ENCODE peak calls at places on chromosomes 7 and 10, in four cellular contexts. One of them, this sample, is unnamed.
A peak's percentile ranks its signal among the peaks of the same experiment; 100 is the strongest.

GRCh38 chr7:5526190-5527037 is 102.8 kb upstream of the TNRC18 start:
- DNase-seq in foreskin keratinocyte: no peak
- DNase-seq in CD4-positive, alpha-beta T cell: no peak
- DNase-seq in endothelial cell of umbilical vein: peak; percentile 34
- DNase-seq in this sample: peak; percentile 42

GRCh38 chr10:75469018-75469616 is 37.7 kb downstream of the LRMDA start:
- DNase-seq in foreskin keratinocyte: peak; percentile 83
- DNase-seq in CD4-positive, alpha-beta T cell: no peak
- DNase-seq in endothelial cell of umbilical vein: peak; percentile 56
- DNase-seq in this sample: peak; percentile 78

GRCh38 chr7:42972703-42973500 is 40.7 kb downstream of the MRPL32 start:
- DNase-seq in foreskin keratinocyte: peak; percentile 10
- DNase-seq in CD4-positive, alpha-beta T cell: no peak
- DNase-seq in endothelial cell of umbilical vein: peak; percentile 92
- DNase-seq in this sample: peak; percentile 69

GRCh38 chr7:38211940-38212339 is 33.9 kb downstream of the STARD3NL start:
- DNase-seq in foreskin keratinocyte: no peak
- DNase-seq in CD4-positive, alpha-beta T cell: no peak
- DNase-seq in endothelial cell of umbilical vein: peak; percentile 73
- DNase-seq in this sample: no peak

GRCh38 chr10:19987931-19988330 is 171.7 kb downstream of the PLXDC2 start:
- DNase-seq in foreskin keratinocyte: no peak
- DNase-seq in CD4-positive, alpha-beta T cell: no peak
- DNase-seq in endothelial cell of umbilical vein: no peak
- DNase-seq in this sample: no peak

GRCh38 chr7:157502701-157503111 is 165.9 kb downstream of the DNAJB6 start:
- DNase-seq in foreskin keratinocyte: no peak
- DNase-seq in CD4-positive, alpha-beta T cell: peak; percentile 53
- DNase-seq in endothelial cell of umbilical vein: peak; percentile 86
- DNase-seq in this sample: no peak

GRCh38 chr10:36802523-36803153 is 322.8 kb upstream of the ANKRD30A start:
- DNase-seq in foreskin keratinocyte: no peak
- DNase-seq in CD4-positive, alpha-beta T cell: no peak
- DNase-seq in endothelial cell of umbilical vein: no peak
- DNase-seq in this sample: no peak

GRCh38 chr7:11331128-11332102 is 357.7 kb downstream of the PHF14 start:
- DNase-seq in foreskin keratinocyte: peak; percentile 51
- DNase-seq in CD4-positive, alpha-beta T cell: no peak
- DNase-seq in endothelial cell of umbilical vein: no peak
- DNase-seq in this sample: no peak

GRCh38 chr7:28688651-28689050 is 269.5 kb downstream of the TRIL start:
- DNase-seq in foreskin keratinocyte: peak; percentile 47
- DNase-seq in CD4-positive, alpha-beta T cell: no peak
- DNase-seq in endothelial cell of umbilical vein: peak; percentile 49
- DNase-seq in this sample: no peak

GRCh38 chr10:79440281-79440680 is 5.1 kb downstream of the ZCCHC24 start:
- DNase-seq in foreskin keratinocyte: no peak
- DNase-seq in CD4-positive, alpha-beta T cell: no peak
- DNase-seq in endothelial cell of umbilical vein: no peak
- DNase-seq in this sample: no peak

GRCh38 chr10:119278126-119278701 is 70.8 kb downstream of the GRK5 start:
- DNase-seq in foreskin keratinocyte: no peak
- DNase-seq in CD4-positive, alpha-beta T cell: no peak
- DNase-seq in endothelial cell of umbilical vein: no peak
- DNase-seq in this sample: no peak

GRCh38 chr7:115779561-115779960 is 251.0 kb downstream of the TFEC start:
- DNase-seq in foreskin keratinocyte: peak; percentile 17
- DNase-seq in CD4-positive, alpha-beta T cell: no peak
- DNase-seq in endothelial cell of umbilical vein: no peak
- DNase-seq in this sample: no peak

GRCh38 chr10:128739937-128740336 is 613.7 kb upstream of the MKI67 start:
- DNase-seq in foreskin keratinocyte: no peak
- DNase-seq in CD4-positive, alpha-beta T cell: no peak
- DNase-seq in endothelial cell of umbilical vein: no peak
- DNase-seq in this sample: no peak

GRCh38 chr10:126673565-126673964 is 3.1 kb upstream of the C10orf90 start:
- DNase-seq in foreskin keratinocyte: no peak
- DNase-seq in CD4-positive, alpha-beta T cell: no peak
- DNase-seq in endothelial cell of umbilical vein: no peak
- DNase-seq in this sample: no peak

GRCh38 chr7:135164357-135165021 is 6.0 kb downstream of the CYREN start:
- DNase-seq in foreskin keratinocyte: no peak
- DNase-seq in CD4-positive, alpha-beta T cell: no peak
- DNase-seq in endothelial cell of umbilical vein: no peak
- DNase-seq in this sample: no peak

GRCh38 chr7:122136639-122137253 is 7.3 kb downstream of the AASS start:
- DNase-seq in foreskin keratinocyte: no peak
- DNase-seq in CD4-positive, alpha-beta T cell: no peak
- DNase-seq in endothelial cell of umbilical vein: no peak
- DNase-seq in this sample: no peak

GRCh38 chr10:133292919-133293809 is 15.5 kb downstream of the TUBGCP2 start:
- DNase-seq in foreskin keratinocyte: peak; percentile 90
- DNase-seq in CD4-positive, alpha-beta T cell: no peak
- DNase-seq in endothelial cell of umbilical vein: peak; percentile 63
- DNase-seq in this sample: peak; percentile 95

GRCh38 chr7:44959433-44959951 is 19.3 kb downstream of the MYO1G start:
- DNase-seq in foreskin keratinocyte: peak; percentile 92
- DNase-seq in CD4-positive, alpha-beta T cell: no peak
- DNase-seq in endothelial cell of umbilical vein: no peak
- DNase-seq in this sample: peak; percentile 80

GRCh38 chr7:142568430-142569097 is 180.7 kb upstream of the PRSS1 start:
- DNase-seq in foreskin keratinocyte: peak; percentile 61
- DNase-seq in CD4-positive, alpha-beta T cell: no peak
- DNase-seq in endothelial cell of umbilical vein: peak; percentile 80
- DNase-seq in this sample: peak; percentile 70

GRCh38 chr10:55820071-55820470 is 541.0 kb downstream of the ZWINT start:
- DNase-seq in foreskin keratinocyte: no peak
- DNase-seq in CD4-positive, alpha-beta T cell: no peak
- DNase-seq in endothelial cell of umbilical vein: no peak
- DNase-seq in this sample: no peak

GRCh38 chr10:59098811-59099452 is 77.5 kb upstream of the PHYHIPL start:
- DNase-seq in foreskin keratinocyte: no peak
- DNase-seq in CD4-positive, alpha-beta T cell: no peak
- DNase-seq in endothelial cell of umbilical vein: no peak
- DNase-seq in this sample: no peak

GRCh38 chr7:134942690-134943466 is 43.4 kb upstream of the AGBL3 start:
- DNase-seq in foreskin keratinocyte: no peak
- DNase-seq in CD4-positive, alpha-beta T cell: no peak
- DNase-seq in endothelial cell of umbilical vein: no peak
- DNase-seq in this sample: no peak

GRCh38 chr7:84193787-84194186 is 802 bp downstream of the SEMA3A start:
- DNase-seq in foreskin keratinocyte: no peak
- DNase-seq in CD4-positive, alpha-beta T cell: no peak
- DNase-seq in endothelial cell of umbilical vein: peak; percentile 34
- DNase-seq in this sample: no peak

GRCh38 chr10:110137142-110137545 is 70.3 kb upstream of the MXI1 start:
- DNase-seq in foreskin keratinocyte: peak; percentile 57
- DNase-seq in CD4-positive, alpha-beta T cell: no peak
- DNase-seq in endothelial cell of umbilical vein: peak; percentile 74
- DNase-seq in this sample: peak; percentile 66

GRCh38 chr7:29557954-29558353 is 5.7 kb upstream of the PRR15 start:
- DNase-seq in foreskin keratinocyte: peak; percentile 53
- DNase-seq in CD4-positive, alpha-beta T cell: no peak
- DNase-seq in endothelial cell of umbilical vein: no peak
- DNase-seq in this sample: no peak

GRCh38 chr10:24235471-24235870 is 26.5 kb downstream of the KIAA1217 start:
- DNase-seq in foreskin keratinocyte: no peak
- DNase-seq in CD4-positive, alpha-beta T cell: no peak
- DNase-seq in endothelial cell of umbilical vein: no peak
- DNase-seq in this sample: no peak

GRCh38 chr10:130895172-130895571 is 416.3 kb downstream of the TCERG1L start:
- DNase-seq in foreskin keratinocyte: no peak
- DNase-seq in CD4-positive, alpha-beta T cell: no peak
- DNase-seq in endothelial cell of umbilical vein: no peak
- DNase-seq in this sample: no peak

GRCh38 chr7:2190531-2190930 is 42.2 kb downstream of the MAD1L1 start:
- DNase-seq in foreskin keratinocyte: peak; percentile 90
- DNase-seq in CD4-positive, alpha-beta T cell: no peak
- DNase-seq in endothelial cell of umbilical vein: no peak
- DNase-seq in this sample: peak; percentile 65

GRCh38 chr10:126256864-126257263 is 131.4 kb downstream of the ADAM12 start:
- DNase-seq in foreskin keratinocyte: no peak
- DNase-seq in CD4-positive, alpha-beta T cell: no peak
- DNase-seq in endothelial cell of umbilical vein: no peak
- DNase-seq in this sample: no peak

GRCh38 chr7:98210513-98211220 is 572 bp upstream of the BHLHA15 start:
- DNase-seq in foreskin keratinocyte: no peak
- DNase-seq in CD4-positive, alpha-beta T cell: no peak
- DNase-seq in endothelial cell of umbilical vein: no peak
- DNase-seq in this sample: no peak

GRCh38 chr7:40676220-40676619 is 541.4 kb downstream of the SUGCT start:
- DNase-seq in foreskin keratinocyte: no peak
- DNase-seq in CD4-positive, alpha-beta T cell: no peak
- DNase-seq in endothelial cell of umbilical vein: no peak
- DNase-seq in this sample: no peak

GRCh38 chr10:84329986-84330651 is 1.7 kb downstream of the CCSER2 start:
- DNase-seq in foreskin keratinocyte: no peak
- DNase-seq in CD4-positive, alpha-beta T cell: peak; percentile 36
- DNase-seq in endothelial cell of umbilical vein: no peak
- DNase-seq in this sample: no peak

GRCh38 chr10:52820316-52820715 is 47.7 kb upstream of the MBL2 start:
- DNase-seq in foreskin keratinocyte: no peak
- DNase-seq in CD4-positive, alpha-beta T cell: no peak
- DNase-seq in endothelial cell of umbilical vein: no peak
- DNase-seq in this sample: no peak

GRCh38 chr10:117419921-117420320 is 44.7 kb upstream of the PDZD8 start:
- DNase-seq in foreskin keratinocyte: peak; percentile 57
- DNase-seq in CD4-positive, alpha-beta T cell: no peak
- DNase-seq in endothelial cell of umbilical vein: peak; percentile 12
- DNase-seq in this sample: no peak

GRCh38 chr7:132456418-132456817 is 119.9 kb downstream of the PLXNA4 start:
- DNase-seq in foreskin keratinocyte: no peak
- DNase-seq in CD4-positive, alpha-beta T cell: no peak
- DNase-seq in endothelial cell of umbilical vein: no peak
- DNase-seq in this sample: no peak

DNA sequence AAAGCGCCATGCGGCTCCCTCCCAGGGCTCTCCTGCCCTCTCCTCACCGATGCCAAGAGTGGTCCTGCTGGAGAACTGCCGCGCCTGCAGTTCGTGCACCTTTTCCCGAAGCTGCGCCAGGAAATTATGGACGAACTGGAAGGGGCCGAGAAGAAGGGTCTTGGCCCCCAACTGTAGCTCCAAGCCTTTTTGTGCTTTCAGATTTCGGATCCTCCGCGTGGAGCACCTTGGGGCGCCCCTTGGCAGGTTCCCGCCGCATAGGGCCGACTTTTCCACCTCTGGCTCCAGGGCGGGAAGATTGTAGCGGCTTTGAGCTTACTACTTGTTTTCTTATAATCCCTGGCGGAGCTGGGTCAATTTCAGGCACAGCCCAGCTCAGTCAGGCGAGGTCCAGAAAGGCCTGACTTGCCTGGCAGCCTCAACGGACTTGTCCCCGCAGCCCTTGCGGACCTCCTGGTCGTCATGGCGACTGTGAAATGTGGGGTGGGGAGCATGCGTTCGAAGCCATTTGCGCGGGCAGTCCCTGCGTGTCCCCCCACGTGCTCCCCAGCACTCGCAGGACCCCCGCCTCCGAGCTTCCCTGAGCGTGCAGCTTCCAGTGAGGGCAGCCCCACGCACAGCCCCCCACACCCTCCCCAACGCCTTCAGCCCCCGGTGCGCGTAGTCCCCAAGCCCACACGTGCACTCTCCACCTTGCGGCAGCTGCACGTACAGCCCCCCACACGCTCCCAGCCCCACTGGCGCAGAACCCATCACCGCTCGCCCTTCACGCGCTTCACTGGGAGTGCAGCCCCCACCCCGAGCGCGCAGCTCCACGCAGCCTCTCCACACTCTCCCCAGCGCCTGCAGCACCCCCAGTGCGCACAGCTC is 129.9 kb downstream of the KBTBD2 start:
- DNase-seq in foreskin keratinocyte: no peak
- DNase-seq in CD4-positive, alpha-beta T cell: no peak
- DNase-seq in endothelial cell of umbilical vein: peak; percentile 7
- DNase-seq in this sample: no peak
- TF ChIP-seq CTCF in foreskin keratinocyte: no peak
- TF ChIP-seq CTCF in CD4-positive, alpha-beta T cell: no peak
- TF ChIP-seq CTCF in endothelial cell of umbilical vein: no peak
- TF ChIP-seq CTCF in this sample: no peak

DNA sequence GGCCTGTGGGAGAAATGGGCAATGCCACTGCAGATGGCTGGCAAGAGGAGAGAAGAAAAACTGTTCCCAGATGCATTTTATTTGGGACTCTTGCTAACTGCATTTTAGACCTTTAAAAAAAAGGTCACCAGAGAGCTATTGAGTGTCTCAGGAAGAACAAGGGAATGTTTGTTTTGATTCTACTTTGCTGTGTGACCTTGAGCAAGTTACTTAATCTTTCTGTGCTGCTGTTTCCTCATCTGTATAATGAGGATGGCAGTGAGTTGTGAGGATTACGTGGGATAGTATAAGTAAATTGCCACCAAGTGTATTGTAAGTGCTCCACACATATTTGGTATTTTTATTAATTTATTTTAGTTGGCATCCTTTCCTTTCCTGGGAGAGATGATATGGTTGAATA is 142.0 kb upstream of the AGK start:
- DNase-seq in foreskin keratinocyte: no peak
- DNase-seq in CD4-positive, alpha-beta T cell: no peak
- DNase-seq in endothelial cell of umbilical vein: no peak
- DNase-seq in this sample: no peak
- H3K27ac ChIP-seq in foreskin keratinocyte: no peak overlapping the region
- H3K27ac ChIP-seq in CD4-positive, alpha-beta T cell: no peak overlapping the region
- H3K27ac ChIP-seq in endothelial cell of umbilical vein: no peak overlapping the region
- H3K27ac ChIP-seq in this sample: no peak overlapping the region

GRCh38 chr7:63953181-63953580 is 45.5 kb upstream of the ZNF722 start:
- DNase-seq in foreskin keratinocyte: no peak
- DNase-seq in CD4-positive, alpha-beta T cell: no peak
- DNase-seq in endothelial cell of umbilical vein: no peak
- DNase-seq in this sample: no peak
- TF ChIP-seq CTCF in foreskin keratinocyte: no peak
- TF ChIP-seq CTCF in CD4-positive, alpha-beta T cell: no peak
- TF ChIP-seq CTCF in endothelial cell of umbilical vein: no peak
- TF ChIP-seq CTCF in this sample: no peak

DNA sequence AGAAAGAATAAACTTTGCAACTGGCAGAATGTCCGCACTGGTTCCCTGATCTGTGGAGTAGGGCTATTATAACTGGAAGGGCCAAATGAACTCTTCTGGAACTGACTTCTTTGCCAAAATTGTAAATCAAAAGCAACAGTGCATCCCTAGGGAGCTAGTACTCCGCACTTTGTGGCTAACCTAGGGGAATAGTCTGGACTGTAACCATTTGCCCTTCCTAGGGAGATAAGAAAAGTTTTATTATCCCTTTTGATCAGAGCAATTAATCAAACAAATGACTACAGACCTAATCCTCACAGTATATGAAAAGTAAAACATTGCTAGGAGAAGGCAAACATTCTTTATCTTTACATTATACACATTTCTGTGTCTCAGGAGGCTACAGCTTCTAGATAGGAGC is 45.6 kb upstream of the STEAP1B start:
- DNase-seq in foreskin keratinocyte: no peak
- DNase-seq in CD4-positive, alpha-beta T cell: no peak
- DNase-seq in endothelial cell of umbilical vein: no peak
- DNase-seq in this sample: no peak
- H3K27ac ChIP-seq in foreskin keratinocyte: no peak overlapping the region
- H3K27ac ChIP-seq in CD4-positive, alpha-beta T cell: no peak overlapping the region
- H3K27ac ChIP-seq in endothelial cell of umbilical vein: no peak overlapping the region
- H3K27ac ChIP-seq in this sample: no peak overlapping the region

GRCh38 chr10:93697207-93697606 is 5.2 kb downstream of the FRA10AC1 start:
- DNase-seq in foreskin keratinocyte: no peak
- DNase-seq in CD4-positive, alpha-beta T cell: no peak
- DNase-seq in endothelial cell of umbilical vein: no peak
- DNase-seq in this sample: no peak
- TF ChIP-seq CTCF in foreskin keratinocyte: peak; percentile 28
- TF ChIP-seq CTCF in CD4-positive, alpha-beta T cell: no peak
- TF ChIP-seq CTCF in endothelial cell of umbilical vein: no peak
- TF ChIP-seq CTCF in this sample: no peak